ENCODE peak calls at places on chromosomes 7 and 10, in six cellular contexts. S, F, L, Z, H and W are unnamed samples.

GRCh38 chr7:46244752-46245151 is 323.7 kb upstream of the IGFBP3 start:
- DNase-seq in S (no peak), F (peak), L (no peak), Z (peak), H (no peak), W (no peak)

GRCh38 chr7:74334026-74334425 is 44.8 kb downstream of the CLIP2 start:
- DNase-seq in S (no peak), F (peak), L (peak), Z (peak), H (no peak), W (no peak)

GRCh38 chr7:4689668-4690067 is 7.6 kb downstream of the FOXK1 start:
- DNase-seq in S (no peak), F (no peak), L (no peak), Z (no peak), H (no peak), W (no peak)

GRCh38 chr10:99993994-99994689 is 15.6 kb downstream of the DNMBP start:
- DNase-seq in S (no peak), F (peak), L (peak), Z (peak), H (no peak), W (peak)

GRCh38 chr10:34046651-34047050 is 712.2 kb upstream of the NRP1 start:
- DNase-seq in S (no peak), F (peak), L (no peak), Z (no peak), H (no peak), W (no peak)

GRCh38 chr7:1705339-1705738 is 35.3 kb downstream of the ELFN1 start:
- DNase-seq in S (no peak), F (no peak), L (no peak), Z (no peak), H (peak), W (no peak)

GRCh38 chr7:34756691-34757090 is 98.7 kb downstream of the NPSR1 start:
- DNase-seq in S (no peak), F (no peak), L (no peak), Z (no peak), H (no peak), W (no peak)

GRCh38 chr7:77282897-77283296 is 83.3 kb upstream of the FGL2 start:
- DNase-seq in S (no peak), F (no peak), L (peak), Z (peak), H (no peak), W (no peak)

GRCh38 chr7:3493499-3493898 is 192.4 kb downstream of the SDK1 start:
- DNase-seq in S (no peak), F (peak), L (peak), Z (peak), H (no peak), W (peak)

GRCh38 chr7:93960986-93961385 is 39.5 kb downstream of the GNG11 start:
- DNase-seq in S (no peak), F (no peak), L (no peak), Z (peak), H (no peak), W (no peak)

GRCh38 chr7:129376778-129377700 is 57.2 kb upstream of the STRIP2 start:
- DNase-seq in S (no peak), F (peak), L (peak), Z (no peak), H (no peak), W (no peak)

GRCh38 chr7:37289781-37290180 is 158.9 kb downstream of the ELMO1 start:
- DNase-seq in S (no peak), F (no peak), L (no peak), Z (no peak), H (no peak), W (no peak)

GRCh38 chr10:16867990-16868389 is 50.8 kb upstream of the RSU1 start:
- DNase-seq in S (no peak), F (no peak), L (no peak), Z (no peak), H (no peak), W (peak)

GRCh38 chr10:58239561-58240169 is 28.0 kb downstream of the IPMK start:
- DNase-seq in S (no peak), F (no peak), L (no peak), Z (no peak), H (no peak), W (peak)

GRCh38 chr10:43691503-43691902 is 42.8 kb upstream of the ZNF32 start:
- DNase-seq in S (no peak), F (peak), L (no peak), Z (no peak), H (no peak), W (no peak)

GRCh38 chr7:20296444-20296843 is 34.3 kb upstream of the ITGB8 start:
- DNase-seq in S (no peak), F (no peak), L (no peak), Z (peak), H (no peak), W (no peak)

GRCh38 chr7:30974605-30975256 is 11.0 kb downstream of the GHRHR start:
- DNase-seq in S (peak), F (peak), L (peak), Z (peak), H (peak), W (peak)

GRCh38 chr10:71740069-71740468 is 20.5 kb upstream of the C10orf105 start:
- DNase-seq in S (no peak), F (peak), L (peak), Z (peak), H (no peak), W (no peak)

GRCh38 chr10:95236068-95236903 is 42.2 kb downstream of the ACSM6 start:
- DNase-seq in S (no peak), F (peak), L (peak), Z (no peak), H (no peak), W (peak)

GRCh38 chr7:123598657-123599056 is 3.0 kb upstream of the ASB15 start:
- DNase-seq in S (no peak), F (no peak), L (no peak), Z (no peak), H (no peak), W (no peak)

GRCh38 chr10:35563266-35563891 is 41.8 kb upstream of the GJD4 start:
- DNase-seq in S (peak), F (peak), L (peak), Z (peak), H (peak), W (peak)

GRCh38 chr7:70068531-70068930 is 470.3 kb downstream of the AUTS2 start:
- DNase-seq in S (no peak), F (no peak), L (no peak), Z (no peak), H (no peak), W (no peak)

GRCh38 chr10:88879754-88880286 is at the start of gene STAMBPL1:
- DNase-seq in S (no peak), F (no peak), L (no peak), Z (peak), H (no peak), W (no peak)

GRCh38 chr7:43077285-43077684 is 35.2 kb upstream of the HECW1 start:
- DNase-seq in S (no peak), F (no peak), L (no peak), Z (no peak), H (no peak), W (no peak)

GRCh38 chr10:77357611-77358010 is 280.0 kb downstream of the KCNMA1 start:
- DNase-seq in S (no peak), F (peak), L (peak), Z (no peak), H (no peak), W (no peak)

GRCh38 chr7:138785587-138786437 is 12.0 kb upstream of the TMEM213 start:
- DNase-seq in S (no peak), F (peak), L (no peak), Z (peak), H (no peak), W (peak)

GRCh38 chr7:5206686-5207085 is 16.7 kb downstream of the WIPI2 start:
- DNase-seq in S (no peak), F (no peak), L (no peak), Z (no peak), H (no peak), W (no peak)

GRCh38 chr10:95793401-95794045 is 37.6 kb downstream of the ENTPD1 start:
- DNase-seq in S (no peak), F (no peak), L (no peak), Z (no peak), H (no peak), W (no peak)

GRCh38 chr10:122159159-122159970 is 111.7 kb upstream of the BTBD16 start:
- DNase-seq in S (no peak), F (peak), L (no peak), Z (no peak), H (no peak), W (peak)

GRCh38 chr10:119445935-119446317 is 96.6 kb downstream of the RGS10 start:
- DNase-seq in S (no peak), F (no peak), L (no peak), Z (no peak), H (no peak), W (no peak)

GRCh38 chr10:102729090-102730026 is 14.4 kb upstream of the WBP1L start:
- DNase-seq in S (peak), F (peak), L (peak), Z (peak), H (peak), W (peak)

GRCh38 chr7:157610671-157611295 is 274.0 kb downstream of the DNAJB6 start:
- DNase-seq in S (no peak), F (no peak), L (no peak), Z (no peak), H (no peak), W (no peak)

GRCh38 chr10:95392711-95393164 is 101.9 kb upstream of the PDLIM1 start:
- DNase-seq in S (no peak), F (no peak), L (no peak), Z (no peak), H (no peak), W (no peak)

GRCh38 chr10:118776033-118776432 is 21.3 kb upstream of the CACUL1 start:
- DNase-seq in S (no peak), F (no peak), L (no peak), Z (no peak), H (no peak), W (no peak)

GRCh38 chr7:27129729-27130539 is 623 bp downstream of the HOXA4 start:
- DNase-seq in S (no peak), F (no peak), L (peak), Z (peak), H (peak), W (no peak)
- H3K4me3 ChIP-seq in S (no peak), F (peak), L (peak), Z (no peak), H (peak), W (no peak)

DNA sequence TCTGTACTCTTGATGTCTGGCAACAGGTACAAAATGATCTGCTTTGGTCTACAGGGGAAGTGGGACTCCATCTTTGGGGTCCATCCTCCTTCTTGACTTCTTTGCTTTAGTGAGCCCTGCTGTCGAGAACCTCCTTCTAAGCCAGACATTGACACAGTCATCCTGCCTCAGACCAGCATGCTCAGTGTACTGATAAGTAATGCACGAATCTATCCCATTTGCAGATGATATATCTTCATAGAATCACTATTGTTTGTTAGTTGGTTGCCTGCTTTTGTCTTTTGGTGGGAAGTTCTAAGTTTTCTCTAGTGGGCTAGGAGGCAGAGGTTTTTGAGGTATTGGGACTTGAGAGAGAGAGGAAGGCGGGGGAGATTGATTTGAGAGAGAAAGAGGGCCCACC is 8.9 kb downstream of the H2BK1 start:
- DNase-seq in S (no peak), F (no peak), L (no peak), Z (no peak), H (no peak), W (no peak)
- H3K23ac ChIP-seq in S (no peak), F (no peak), L (no peak), Z (no peak), H (no peak), W (no peak)

GRCh38 chr10:125060486-125060850 is 99.9 kb downstream of the CTBP2 start:
- DNase-seq in S (no peak), F (peak), L (no peak), Z (no peak), H (no peak), W (no peak)

GRCh38 chr10:125061557-125062243 is 98.7 kb downstream of the CTBP2 start:
- DNase-seq in S (no peak), F (no peak), L (no peak), Z (no peak), H (no peak), W (no peak)

GRCh38 chr10:125062244-125063208 is 97.8 kb downstream of the CTBP2 start:
- DNase-seq in S (no peak), F (no peak), L (no peak), Z (no peak), H (no peak), W (no peak)

GRCh38 chr10:125060851-125061556 is 99.4 kb downstream of the CTBP2 start:
- DNase-seq in S (peak), F (peak), L (peak), Z (peak), H (peak), W (peak)

GRCh38 chr10:125060038-125060437 is 100.3 kb downstream of the CTBP2 start:
- DNase-seq in S (no peak), F (peak), L (peak), Z (no peak), H (no peak), W (no peak)
- H3K4me3 ChIP-seq in S (no peak), F (no peak), L (peak), Z (no peak), H (no peak), W (no peak)

DNA sequence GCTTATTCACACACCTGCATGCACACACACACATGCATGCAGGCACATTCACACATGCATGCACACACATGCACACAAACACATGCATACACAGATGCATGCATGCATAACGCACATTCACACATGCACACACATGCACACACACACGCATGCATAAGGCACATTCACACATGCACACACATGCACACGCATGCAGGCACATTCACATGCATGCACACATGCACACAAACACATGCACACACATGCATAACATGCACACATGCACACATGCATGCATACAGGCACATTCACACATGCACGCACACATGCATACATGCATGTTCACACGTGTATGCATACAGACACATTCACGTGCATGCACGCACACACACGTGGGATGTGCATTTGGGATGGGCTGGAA is 165.8 kb downstream of the PAXIP1 start:
- DNase-seq in S (no peak), F (no peak), L (no peak), Z (no peak), H (no peak), W (no peak)
- H3K23ac ChIP-seq in S (peak), F (no peak), L (no peak), Z (peak), H (peak), W (no peak)

DNA sequence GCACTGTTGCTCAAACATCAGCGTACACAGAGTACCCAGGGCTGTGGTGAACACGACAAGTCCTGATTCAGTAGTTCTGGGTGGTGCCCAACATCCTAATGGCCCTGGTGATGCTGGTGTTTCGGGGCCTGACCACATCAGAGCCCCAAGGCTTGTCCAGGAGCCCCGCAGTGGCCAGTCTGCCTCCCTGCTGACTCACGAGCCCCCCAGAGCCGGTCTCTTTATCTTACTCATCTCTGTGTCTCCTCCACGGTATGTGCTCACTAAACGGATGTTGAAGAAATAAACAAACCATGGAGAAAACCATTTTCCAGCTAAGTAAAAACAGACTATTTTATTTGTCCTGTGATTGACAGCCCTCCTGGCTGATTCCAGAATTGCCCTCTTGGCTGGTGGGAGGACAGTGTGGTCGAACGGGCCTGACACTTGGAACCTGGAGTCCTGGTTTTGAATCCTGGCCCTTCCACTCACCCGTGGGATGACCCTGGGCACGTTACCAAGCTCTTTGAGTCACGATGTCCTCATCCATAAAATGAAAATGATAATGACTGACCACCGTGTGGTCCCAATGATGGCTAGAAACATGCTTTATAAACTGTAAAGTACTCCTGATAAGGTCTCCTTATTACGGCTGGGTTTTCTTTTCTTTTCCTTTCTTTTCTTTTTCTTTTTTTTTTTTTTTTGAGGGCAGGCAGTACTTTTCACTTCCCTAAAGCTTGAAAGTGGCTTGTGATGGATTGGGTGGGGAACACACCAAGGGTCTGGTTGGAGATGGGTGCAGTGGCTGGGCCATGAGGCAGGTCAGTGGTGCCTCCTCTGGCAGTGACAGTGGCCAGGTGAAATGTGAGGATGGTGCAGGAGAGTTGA is 5.7 kb downstream of the HIP1 start:
- DNase-seq in S (no peak), F (peak), L (peak), Z (no peak), H (no peak), W (no peak)
- H3K4me3 ChIP-seq in S (no peak), F (peak), L (peak), Z (no peak), H (no peak), W (no peak)

GRCh38 chr10:1504940-1505339 is 232.4 kb downstream of the ADARB2 start:
- DNase-seq in S (no peak), F (no peak), L (no peak), Z (no peak), H (no peak), W (no peak)
- H3K23ac ChIP-seq in S (no peak), F (no peak), L (no peak), Z (no peak), H (no peak), W (no peak)

DNA sequence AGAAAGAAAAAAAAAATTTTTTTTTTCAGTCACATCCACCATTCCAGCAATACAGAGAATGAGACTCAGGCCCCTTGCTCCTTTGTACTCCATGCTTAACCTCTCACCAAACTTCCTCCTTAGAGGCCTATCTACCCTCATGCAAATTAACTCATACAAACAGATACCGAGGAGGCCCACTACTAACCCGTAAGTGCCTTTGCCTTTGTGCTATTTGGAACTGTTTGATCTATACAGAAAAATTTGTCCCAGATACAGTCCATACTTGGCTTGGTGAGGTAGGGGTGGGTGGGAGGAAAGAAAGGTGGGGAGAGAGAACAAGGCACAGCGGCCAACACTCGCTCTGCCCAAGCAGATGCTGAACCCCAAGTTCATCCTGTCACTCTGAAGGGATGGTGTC is 87.8 kb upstream of the DUSP5 start:
- DNase-seq in S (no peak), F (no peak), L (no peak), Z (peak), H (no peak), W (no peak)
- H3K4me3 ChIP-seq in S (no peak), F (no peak), L (peak), Z (no peak), H (no peak), W (no peak)

GRCh38 chr10:127757033-127757432 is 20.0 kb downstream of the FOXI2 start:
- DNase-seq in S (no peak), F (no peak), L (no peak), Z (peak), H (no peak), W (no peak)

GRCh38 chr10:127759276-127759675 is 22.3 kb downstream of the FOXI2 start:
- DNase-seq in S (no peak), F (no peak), L (no peak), Z (no peak), H (no peak), W (no peak)

GRCh38 chr10:127755758-127756157 is 18.8 kb downstream of the FOXI2 start:
- DNase-seq in S (no peak), F (no peak), L (no peak), Z (no peak), H (no peak), W (no peak)

GRCh38 chr10:127756264-127756663 is 19.3 kb downstream of the FOXI2 start:
- DNase-seq in S (no peak), F (no peak), L (no peak), Z (no peak), H (no peak), W (no peak)
- H3K23ac ChIP-seq in S (no peak), F (no peak), L (no peak), Z (no peak), H (no peak), W (no peak)

GRCh38 chr10:23448323-23448722 is 9.4 kb downstream of the OTUD1 start:
- DNase-seq in S (no peak), F (no peak), L (no peak), Z (no peak), H (no peak), W (no peak)
- H3K4me3 ChIP-seq in S (no peak), F (no peak), L (no peak), Z (no peak), H (no peak), W (no peak)